ENCODE peak calls at places on chromosomes 13 and 19, in eight cellular contexts. One of them, this sample, is unnamed.
A peak's percentile ranks its signal among the peaks of the same experiment; 100 is the strongest.

GRCh38 chr13:35826626-35827254 is 304.4 kb downstream of the DCLK1 start:
- DNase-seq in cardiac muscle cell: no peak
- DNase-seq in aorta: no peak
- DNase-seq in heart right ventricle: no peak
- DNase-seq in naive thymus-derived CD4-positive, alpha-beta T cell: no peak
- DNase-seq in body of pancreas: no peak
- DNase-seq in fibroblast of lung: no peak
- DNase-seq in endodermal cell: peak; percentile 79
- DNase-seq in this sample: peak; percentile 60

GRCh38 chr19:5046339-5047039 is 77.6 kb downstream of the KDM4B start:
- DNase-seq in cardiac muscle cell: no peak
- DNase-seq in aorta: no peak
- DNase-seq in heart right ventricle: no peak
- DNase-seq in naive thymus-derived CD4-positive, alpha-beta T cell: no peak
- DNase-seq in body of pancreas: peak; percentile 94
- DNase-seq in fibroblast of lung: peak; percentile 63
- DNase-seq in endodermal cell: no peak
- DNase-seq in this sample: no peak

GRCh38 chr19:54896036-54896435 is 9.9 kb upstream of the NCR1 start:
- DNase-seq in cardiac muscle cell: no peak
- DNase-seq in aorta: no peak
- DNase-seq in heart right ventricle: no peak
- DNase-seq in naive thymus-derived CD4-positive, alpha-beta T cell: no peak
- DNase-seq in body of pancreas: no peak
- DNase-seq in fibroblast of lung: no peak
- DNase-seq in endodermal cell: peak; percentile 70
- DNase-seq in this sample: no peak

GRCh38 chr19:17184381-17184841 is 30.7 kb upstream of the USE1 start:
- DNase-seq in cardiac muscle cell: no peak
- DNase-seq in aorta: no peak
- DNase-seq in heart right ventricle: no peak
- DNase-seq in naive thymus-derived CD4-positive, alpha-beta T cell: no peak
- DNase-seq in body of pancreas: no peak
- DNase-seq in fibroblast of lung: no peak
- DNase-seq in endodermal cell: no peak
- DNase-seq in this sample: no peak

GRCh38 chr13:57748096-57748495 is 116.6 kb downstream of the PCDH17 start:
- DNase-seq in cardiac muscle cell: no peak
- DNase-seq in aorta: no peak
- DNase-seq in heart right ventricle: no peak
- DNase-seq in naive thymus-derived CD4-positive, alpha-beta T cell: no peak
- DNase-seq in body of pancreas: no peak
- DNase-seq in fibroblast of lung: peak; percentile 64
- DNase-seq in endodermal cell: no peak
- DNase-seq in this sample: no peak

GRCh38 chr19:13117772-13118423 is at the start of gene NACC1:
- DNase-seq in cardiac muscle cell: peak; percentile 95
- DNase-seq in aorta: peak; percentile 95
- DNase-seq in heart right ventricle: peak; percentile 89
- DNase-seq in naive thymus-derived CD4-positive, alpha-beta T cell: peak; percentile 81
- DNase-seq in body of pancreas: peak; percentile 89
- DNase-seq in fibroblast of lung: peak; percentile 84
- DNase-seq in endodermal cell: peak; percentile 95
- DNase-seq in this sample: peak; percentile 99

GRCh38 chr13:36431204-36432105 is 840 bp upstream of the CCNA1 start:
- DNase-seq in cardiac muscle cell: peak; percentile 42
- DNase-seq in aorta: peak; percentile 82
- DNase-seq in heart right ventricle: no peak
- DNase-seq in naive thymus-derived CD4-positive, alpha-beta T cell: no peak
- DNase-seq in body of pancreas: no peak
- DNase-seq in fibroblast of lung: no peak
- DNase-seq in endodermal cell: no peak
- DNase-seq in this sample: peak; percentile 67

GRCh38 chr19:29001006-29001921 is 211.7 kb downstream of the UQCRFS1 start:
- DNase-seq in cardiac muscle cell: no peak
- DNase-seq in aorta: peak; percentile 22
- DNase-seq in heart right ventricle: no peak
- DNase-seq in naive thymus-derived CD4-positive, alpha-beta T cell: no peak
- DNase-seq in body of pancreas: no peak
- DNase-seq in fibroblast of lung: no peak
- DNase-seq in endodermal cell: no peak
- DNase-seq in this sample: no peak

GRCh38 chr13:112938680-112939079 is 30.3 kb upstream of the MCF2L start:
- DNase-seq in cardiac muscle cell: no peak
- DNase-seq in aorta: no peak
- DNase-seq in heart right ventricle: no peak
- DNase-seq in naive thymus-derived CD4-positive, alpha-beta T cell: no peak
- DNase-seq in body of pancreas: no peak
- DNase-seq in fibroblast of lung: no peak
- DNase-seq in endodermal cell: no peak
- DNase-seq in this sample: peak; percentile 25

GRCh38 chr19:34134190-34135032 is 37.9 kb upstream of the LSM14A start:
- DNase-seq in cardiac muscle cell: peak; percentile 93
- DNase-seq in aorta: peak; percentile 94
- DNase-seq in heart right ventricle: peak; percentile 88
- DNase-seq in naive thymus-derived CD4-positive, alpha-beta T cell: peak; percentile 81
- DNase-seq in body of pancreas: peak; percentile 90
- DNase-seq in fibroblast of lung: peak; percentile 61
- DNase-seq in endodermal cell: peak; percentile 95
- DNase-seq in this sample: peak; percentile 99

GRCh38 chr13:44084146-44084545 is 204.4 kb downstream of the LACC1 start:
- DNase-seq in cardiac muscle cell: no peak
- DNase-seq in aorta: no peak
- DNase-seq in heart right ventricle: no peak
- DNase-seq in naive thymus-derived CD4-positive, alpha-beta T cell: no peak
- DNase-seq in body of pancreas: no peak
- DNase-seq in fibroblast of lung: no peak
- DNase-seq in endodermal cell: no peak
- DNase-seq in this sample: no peak

GRCh38 chr13:85728831-85729230 is 70.4 kb downstream of the SLITRK6 start:
- DNase-seq in cardiac muscle cell: no peak
- DNase-seq in aorta: no peak
- DNase-seq in heart right ventricle: no peak
- DNase-seq in naive thymus-derived CD4-positive, alpha-beta T cell: no peak
- DNase-seq in body of pancreas: no peak
- DNase-seq in fibroblast of lung: peak; percentile 13
- DNase-seq in endodermal cell: no peak
- DNase-seq in this sample: no peak

GRCh38 chr13:113472355-113473025 is 18.0 kb downstream of the DCUN1D2 start:
- DNase-seq in cardiac muscle cell: no peak
- DNase-seq in aorta: no peak
- DNase-seq in heart right ventricle: peak; percentile 54
- DNase-seq in naive thymus-derived CD4-positive, alpha-beta T cell: no peak
- DNase-seq in body of pancreas: no peak
- DNase-seq in fibroblast of lung: no peak
- DNase-seq in endodermal cell: no peak
- DNase-seq in this sample: no peak

GRCh38 chr13:41960700-41961697 is at the start of gene VWA8:
- DNase-seq in cardiac muscle cell: peak; percentile 82
- DNase-seq in aorta: peak; percentile 94
- DNase-seq in heart right ventricle: peak; percentile 83
- DNase-seq in naive thymus-derived CD4-positive, alpha-beta T cell: peak; percentile 78
- DNase-seq in body of pancreas: peak; percentile 81
- DNase-seq in fibroblast of lung: peak; percentile 83
- DNase-seq in endodermal cell: peak; percentile 96
- DNase-seq in this sample: peak; percentile 91

GRCh38 chr13:41008349-41008980 is 10.7 kb downstream of the ELF1 start:
- DNase-seq in cardiac muscle cell: no peak
- DNase-seq in aorta: no peak
- DNase-seq in heart right ventricle: no peak
- DNase-seq in naive thymus-derived CD4-positive, alpha-beta T cell: no peak
- DNase-seq in body of pancreas: no peak
- DNase-seq in fibroblast of lung: peak; percentile 54
- DNase-seq in endodermal cell: no peak
- DNase-seq in this sample: no peak

GRCh38 chr13:89937420-89937819 is 1410.1 kb upstream of the MIR17HG start:
- DNase-seq in cardiac muscle cell: no peak
- DNase-seq in aorta: no peak
- DNase-seq in heart right ventricle: no peak
- DNase-seq in naive thymus-derived CD4-positive, alpha-beta T cell: no peak
- DNase-seq in body of pancreas: no peak
- DNase-seq in fibroblast of lung: no peak
- DNase-seq in endodermal cell: no peak
- DNase-seq in this sample: no peak

GRCh38 chr19:33462112-33462726 is 59.4 kb downstream of the PEPD start:
- DNase-seq in cardiac muscle cell: no peak
- DNase-seq in aorta: peak; percentile 66
- DNase-seq in heart right ventricle: no peak
- DNase-seq in naive thymus-derived CD4-positive, alpha-beta T cell: no peak
- DNase-seq in body of pancreas: no peak
- DNase-seq in fibroblast of lung: no peak
- DNase-seq in endodermal cell: peak; percentile 20
- DNase-seq in this sample: peak; percentile 49

GRCh38 chr13:20713751-20714150 is 10.3 kb downstream of the IL17D start:
- DNase-seq in cardiac muscle cell: no peak
- DNase-seq in aorta: peak; percentile 85
- DNase-seq in heart right ventricle: no peak
- DNase-seq in naive thymus-derived CD4-positive, alpha-beta T cell: no peak
- DNase-seq in body of pancreas: no peak
- DNase-seq in fibroblast of lung: peak; percentile 67
- DNase-seq in endodermal cell: no peak
- DNase-seq in this sample: no peak

GRCh38 chr13:27038323-27038722 is 133.3 kb downstream of the USP12 start:
- DNase-seq in cardiac muscle cell: no peak
- DNase-seq in aorta: no peak
- DNase-seq in heart right ventricle: no peak
- DNase-seq in naive thymus-derived CD4-positive, alpha-beta T cell: no peak
- DNase-seq in body of pancreas: no peak
- DNase-seq in fibroblast of lung: peak; percentile 93
- DNase-seq in endodermal cell: no peak
- DNase-seq in this sample: no peak

GRCh38 chr13:26384587-26384986 is 130.7 kb downstream of the CDK8 start:
- DNase-seq in cardiac muscle cell: no peak
- DNase-seq in aorta: no peak
- DNase-seq in heart right ventricle: no peak
- DNase-seq in naive thymus-derived CD4-positive, alpha-beta T cell: no peak
- DNase-seq in body of pancreas: no peak
- DNase-seq in fibroblast of lung: no peak
- DNase-seq in endodermal cell: no peak
- DNase-seq in this sample: no peak

GRCh38 chr13:60398949-60399589 is 2.0 kb downstream of the TDRD3 start:
- DNase-seq in cardiac muscle cell: peak; percentile 54
- DNase-seq in aorta: no peak
- DNase-seq in heart right ventricle: no peak
- DNase-seq in naive thymus-derived CD4-positive, alpha-beta T cell: no peak
- DNase-seq in body of pancreas: peak; percentile 16
- DNase-seq in fibroblast of lung: peak; percentile 22
- DNase-seq in endodermal cell: no peak
- DNase-seq in this sample: no peak

GRCh38 chr19:18340237-18340989 is at the start of gene PGPEP1:
- DNase-seq in cardiac muscle cell: peak; percentile 77
- DNase-seq in aorta: peak; percentile 90
- DNase-seq in heart right ventricle: peak; percentile 82
- DNase-seq in naive thymus-derived CD4-positive, alpha-beta T cell: peak; percentile 32
- DNase-seq in body of pancreas: peak; percentile 72
- DNase-seq in fibroblast of lung: peak; percentile 55
- DNase-seq in endodermal cell: peak; percentile 92
- DNase-seq in this sample: peak; percentile 97

DNA sequence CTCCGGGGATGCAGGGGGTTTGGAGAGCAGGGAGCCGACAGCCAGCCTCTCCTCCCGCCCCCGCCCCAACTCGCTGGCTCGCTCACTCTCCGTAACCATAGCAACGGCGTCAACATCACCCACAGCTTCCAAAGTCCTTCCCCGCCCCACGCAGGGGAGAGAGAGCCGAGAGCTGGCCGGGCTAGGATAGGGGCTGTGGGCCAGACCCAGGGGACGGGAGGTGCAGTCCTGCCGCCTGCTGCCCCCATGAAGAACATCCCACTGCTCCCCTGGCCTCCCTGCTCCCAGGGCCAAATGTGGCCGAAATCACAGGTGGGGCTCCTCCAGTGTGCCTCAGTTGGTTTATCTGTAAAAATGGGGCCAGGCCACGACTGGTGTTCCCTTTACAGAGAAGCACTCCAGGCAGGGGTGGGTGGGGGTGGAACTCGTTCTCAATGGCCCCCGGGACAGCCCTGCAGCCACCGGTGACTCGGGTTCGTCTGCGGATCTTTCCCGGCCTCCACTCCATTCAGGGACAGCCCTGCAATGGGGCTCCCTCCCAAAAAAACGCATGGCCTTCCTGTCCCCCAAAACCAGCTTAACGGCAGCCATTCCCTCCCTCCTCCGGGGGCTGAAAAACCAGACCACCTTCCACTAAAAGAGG is 3.1 kb downstream of the KLF16 start:
- DNase-seq in cardiac muscle cell: peak; percentile 67
- DNase-seq in aorta: peak; percentile 86
- DNase-seq in heart right ventricle: peak; percentile 79
- DNase-seq in naive thymus-derived CD4-positive, alpha-beta T cell: peak; percentile 68
- DNase-seq in body of pancreas: peak; percentile 72
- DNase-seq in fibroblast of lung: peak; percentile 76
- DNase-seq in endodermal cell: peak; percentile 79
- DNase-seq in this sample: peak; percentile 90
- H3K4me3 ChIP-seq in cardiac muscle cell: no peak overlapping the region
- H3K4me3 ChIP-seq in aorta: no peak overlapping the region
- H3K4me3 ChIP-seq in heart right ventricle: peak overlapping the region; percentile 24
- H3K4me3 ChIP-seq in naive thymus-derived CD4-positive, alpha-beta T cell: no peak overlapping the region
- H3K4me3 ChIP-seq in body of pancreas: no peak overlapping the region
- H3K4me3 ChIP-seq in fibroblast of lung: peak overlapping the region; percentile 92
- H3K4me3 ChIP-seq in endodermal cell: peak overlapping the region; percentile 89
- H3K4me3 ChIP-seq in this sample: peak overlapping the region; percentile 20

DNA sequence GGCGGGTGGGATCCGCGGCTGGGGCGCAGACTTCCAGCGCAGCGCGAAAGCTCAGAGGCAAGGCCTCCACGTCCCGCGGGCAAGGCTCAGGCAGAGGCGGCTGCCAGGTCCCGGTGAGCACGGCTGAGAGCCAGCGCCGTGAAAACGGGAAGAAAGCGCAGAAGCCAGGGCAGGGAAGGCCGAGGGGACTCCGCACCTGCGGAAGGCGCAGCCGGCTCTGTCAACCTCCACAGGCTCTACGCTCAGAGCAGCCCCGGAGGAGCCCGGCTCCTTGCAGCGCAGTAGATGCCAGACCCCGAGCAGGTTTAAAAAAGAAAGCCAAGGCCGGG is 131.0 kb downstream of the RNF17 start:
- DNase-seq in cardiac muscle cell: no peak
- DNase-seq in aorta: no peak
- DNase-seq in heart right ventricle: no peak
- DNase-seq in naive thymus-derived CD4-positive, alpha-beta T cell: no peak
- DNase-seq in body of pancreas: no peak
- DNase-seq in fibroblast of lung: no peak
- DNase-seq in endodermal cell: peak; percentile 54
- DNase-seq in this sample: peak; percentile 32
- H3K36me3 ChIP-seq in cardiac muscle cell: peaks cover 10% of the 10 kb centered on the region
- H3K36me3 ChIP-seq in aorta: peaks cover 6% of the 10 kb centered on the region
- H3K36me3 ChIP-seq in heart right ventricle: peaks cover 27% of the 10 kb centered on the region
- H3K36me3 ChIP-seq in naive thymus-derived CD4-positive, alpha-beta T cell: no peaks in the 10 kb centered on the region
- H3K36me3 ChIP-seq in body of pancreas: no peaks in the 10 kb centered on the region
- H3K36me3 ChIP-seq in fibroblast of lung: peaks cover 5% of the 10 kb centered on the region
- H3K36me3 ChIP-seq in endodermal cell: peaks cover 80% of the 10 kb centered on the region
- H3K36me3 ChIP-seq in this sample: peaks cover 16% of the 10 kb centered on the region

GRCh38 chr13:19093437-19093836 is 88.2 kb downstream of the TUBA3C start:
- DNase-seq in cardiac muscle cell: no peak
- DNase-seq in aorta: no peak
- DNase-seq in heart right ventricle: no peak
- DNase-seq in naive thymus-derived CD4-positive, alpha-beta T cell: no peak
- DNase-seq in body of pancreas: no peak
- DNase-seq in fibroblast of lung: no peak
- DNase-seq in endodermal cell: no peak
- DNase-seq in this sample: no peak
- H3K27me3 ChIP-seq in cardiac muscle cell: no peaks in the 10 kb centered on the region
- H3K27me3 ChIP-seq in aorta: no peaks in the 10 kb centered on the region
- H3K27me3 ChIP-seq in heart right ventricle: no peaks in the 10 kb centered on the region
- H3K27me3 ChIP-seq in naive thymus-derived CD4-positive, alpha-beta T cell: no peaks in the 10 kb centered on the region
- H3K27me3 ChIP-seq in body of pancreas: no peaks in the 10 kb centered on the region
- H3K27me3 ChIP-seq in fibroblast of lung: no peaks in the 10 kb centered on the region
- H3K27me3 ChIP-seq in endodermal cell: no peaks in the 10 kb centered on the region
- H3K27me3 ChIP-seq in this sample: no peaks in the 10 kb centered on the region

GRCh38 chr13:111114362-111115050 is 604 bp upstream of the ARHGEF7 start:
- DNase-seq in cardiac muscle cell: peak; percentile 54
- DNase-seq in aorta: peak; percentile 90
- DNase-seq in heart right ventricle: peak; percentile 41
- DNase-seq in naive thymus-derived CD4-positive, alpha-beta T cell: peak; percentile 15
- DNase-seq in body of pancreas: peak; percentile 39
- DNase-seq in fibroblast of lung: peak; percentile 43
- DNase-seq in endodermal cell: peak; percentile 81
- DNase-seq in this sample: peak; percentile 76
- H3K4me3 ChIP-seq in cardiac muscle cell: peak overlapping the region; percentile 59
- H3K4me3 ChIP-seq in aorta: peak overlapping the region; percentile 99
- H3K4me3 ChIP-seq in heart right ventricle: peak overlapping the region; percentile 72
- H3K4me3 ChIP-seq in naive thymus-derived CD4-positive, alpha-beta T cell: peak overlapping the region; percentile 65
- H3K4me3 ChIP-seq in body of pancreas: peak overlapping the region; percentile 18
- H3K4me3 ChIP-seq in fibroblast of lung: peak overlapping the region; percentile 50
- H3K4me3 ChIP-seq in endodermal cell: peak overlapping the region; percentile 85
- H3K4me3 ChIP-seq in this sample: peak overlapping the region; percentile 65